ENCODE peak calls at places on chromosome 4, in six cellular contexts. Z, V, S, A, R and X are unnamed samples.
A peak's percentile ranks its signal among the peaks of the same experiment; 100 is the strongest.

GRCh38 chr4:1061372-1061700 is 49.9 kb downstream of the FGFRL1 start:
- DNase-seq in R (no peak), V (peak; percentile 30), Z (no peak), S (no peak), A (no peak), X (no peak)

GRCh38 chr4:120694973-120695372 is 227.6 kb downstream of the PRDM5 start:
- DNase-seq in V (no peak), S (no peak), Z (peak; percentile 89), R (peak; percentile 33), A (no peak), X (no peak)

GRCh38 chr4:89753601-89754066 is 83.3 kb downstream of the SNCA start:
- DNase-seq in A (no peak), Z (peak; percentile 100), V (no peak), R (peak; percentile 90), S (no peak), X (no peak)

GRCh38 chr4:38455092-38455855 is 208.7 kb upstream of the KLF3 start:
- DNase-seq in V (no peak), S (no peak), A (no peak), Z (no peak), R (no peak), X (no peak)

GRCh38 chr4:119652978-119653377 is 24.4 kb upstream of the PDE5A start:
- DNase-seq in Z (peak; percentile 47), R (no peak), A (no peak), V (no peak), S (no peak), X (no peak)

GRCh38 chr4:22091906-22092305 is 143.3 kb upstream of the KCNIP4 start:
- DNase-seq in V (no peak), Z (no peak), A (no peak), S (no peak), R (no peak), X (no peak)

GRCh38 chr4:182222766-182223165 is 20.4 kb upstream of the TENM3 start:
- DNase-seq in S (no peak), R (no peak), V (no peak), A (no peak), Z (no peak), X (no peak)

GRCh38 chr4:95732061-95732460 is 107.8 kb upstream of the PDHA2 start:
- DNase-seq in V (no peak), S (no peak), R (no peak), Z (peak; percentile 11), A (no peak), X (no peak)

GRCh38 chr4:86493460-86493859 is 100.7 kb upstream of the PTPN13 start:
- DNase-seq in A (no peak), S (no peak), V (no peak), Z (peak; percentile 52), R (no peak), X (no peak)

GRCh38 chr4:78610546-78611214 is 59.1 kb downstream of the ANXA3 start:
- DNase-seq in V (no peak), A (no peak), Z (peak; percentile 54), S (no peak), R (no peak), X (no peak)

GRCh38 chr4:128606173-128606572 is 203.3 kb upstream of the JADE1 start:
- DNase-seq in Z (peak; percentile 89), R (peak; percentile 21), V (no peak), A (no peak), S (no peak), X (no peak)

GRCh38 chr4:129998436-129999150 is 902.6 kb downstream of the C4orf33 start:
- DNase-seq in R (no peak), Z (no peak), V (no peak), A (no peak), S (no peak), X (no peak)

GRCh38 chr4:119735136-119735770 is 106.6 kb upstream of the PDE5A start:
- DNase-seq in S (no peak), R (no peak), A (no peak), Z (peak; percentile 91), V (no peak), X (no peak)

GRCh38 chr4:15695240-15695699 is 7.6 kb upstream of the BST1 start:
- DNase-seq in R (peak; percentile 91), Z (peak; percentile 98), V (no peak), A (no peak), S (no peak), X (no peak)

GRCh38 chr4:10054571-10055041 is 33.3 kb upstream of the SLC2A9 start:
- DNase-seq in R (peak; percentile 59), Z (no peak), S (no peak), V (no peak), A (no peak), X (no peak)

GRCh38 chr4:82839624-82840023 is 41.0 kb upstream of the SCD5 start:
- DNase-seq in S (no peak), R (no peak), A (no peak), V (no peak), Z (no peak), X (no peak)

GRCh38 chr4:16896871-16897270 is 1.6 kb downstream of the LDB2 start:
- DNase-seq in Z (peak; percentile 84), R (no peak), S (no peak), A (no peak), V (no peak), X (no peak)

GRCh38 chr4:36081185-36081584 is 163.1 kb downstream of the ARAP2 start:
- DNase-seq in S (no peak), V (no peak), Z (no peak), R (no peak), A (no peak), X (no peak)

GRCh38 chr4:6625256-6625655 is 15.2 kb upstream of the MRFAP1 start:
- DNase-seq in S (no peak), V (peak; percentile 9), Z (no peak), R (no peak), A (no peak), X (no peak)

GRCh38 chr4:47374477-47374876 is 89.0 kb downstream of the COMMD8 start:
- DNase-seq in R (no peak), Z (peak; percentile 15), S (no peak), V (no peak), A (no peak), X (no peak)

GRCh38 chr4:126470862-126471261 is 1156.1 kb downstream of the FAT4 start:
- DNase-seq in R (no peak), A (no peak), S (no peak), Z (peak; percentile 3), V (no peak), X (no peak)

GRCh38 chr4:155220025-155220424 is 11.6 kb downstream of the NPY2R start:
- DNase-seq in S (no peak), Z (no peak), V (no peak), A (no peak), R (no peak), X (no peak)

GRCh38 chr4:138938371-138938699 is 77.2 kb upstream of the NOCT start:
- DNase-seq in V (no peak), S (no peak), A (no peak), R (no peak), Z (peak; percentile 63), X (no peak)

GRCh38 chr4:27807207-27807606 is 946.6 kb downstream of the STIM2 start:
- DNase-seq in R (no peak), A (no peak), S (no peak), Z (peak; percentile 19), V (no peak), X (no peak)

GRCh38 chr4:158496030-158496741 is 25.5 kb upstream of the RXFP1 start:
- DNase-seq in Z (no peak), R (no peak), S (no peak), A (no peak), V (no peak), X (no peak)

GRCh38 chr4:16685536-16685935 is 212.9 kb downstream of the LDB2 start:
- DNase-seq in A (no peak), R (no peak), Z (peak; percentile 43), V (no peak), S (no peak), X (no peak)

GRCh38 chr4:10582059-10582686 is 102.4 kb downstream of the CLNK start:
- DNase-seq in Z (peak; percentile 67), S (peak; percentile 66), V (no peak), A (no peak), R (no peak), X (no peak)

GRCh38 chr4:52982246-52982950 is 120.3 kb downstream of the RASL11B start:
- DNase-seq in A (no peak), R (no peak), S (no peak), Z (peak; percentile 76), V (no peak), X (no peak)

GRCh38 chr4:112908511-112908910 is 140.9 kb upstream of the ANK2 start:
- DNase-seq in S (no peak), V (no peak), R (no peak), A (no peak), Z (peak; percentile 28), X (no peak)

GRCh38 chr4:112905728-112906127 is 143.7 kb upstream of the ANK2 start:
- DNase-seq in S (no peak), V (no peak), Z (no peak), A (no peak), R (no peak), X (no peak)

GRCh38 chr4:112910109-112910736 is 139.2 kb upstream of the ANK2 start:
- DNase-seq in Z (peak; percentile 73), V (no peak), R (no peak), A (no peak), S (peak; percentile 38), X (no peak)
- TF ChIP-seq CTCF in Z (peak; percentile 28), V (peak; percentile 42), R (no peak), A (no peak), S (no peak), X (no peak)

GRCh38 chr4:109298279-109299010 is 4.0 kb downstream of the COL25A1 start:
- DNase-seq in R (no peak), A (no peak), V (no peak), Z (no peak), S (no peak), X (no peak)
- TF ChIP-seq CTCF in R (peak; percentile 68), A (peak; percentile 32), V (no peak), Z (peak; percentile 52), S (no peak), X (no peak)

DNA sequence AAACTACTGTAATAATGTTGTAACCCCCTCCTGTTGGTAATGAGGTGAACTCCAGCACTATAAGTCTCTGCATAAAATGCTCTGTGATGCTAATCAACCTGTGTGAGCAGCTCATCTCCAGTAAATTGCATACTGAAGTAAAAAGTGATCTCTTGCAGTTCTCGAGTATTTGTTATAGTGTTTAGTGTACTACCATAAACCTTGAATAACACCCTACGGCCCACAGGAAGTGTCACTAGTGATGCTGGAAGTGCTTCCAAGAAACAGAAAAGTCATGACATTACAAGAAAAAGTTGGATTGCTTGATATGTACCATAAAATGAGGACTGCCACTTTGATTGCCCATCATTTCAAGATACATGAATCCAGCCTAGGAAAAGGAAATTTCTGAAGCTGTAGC is 39.0 kb downstream of the IL15 start:
- DNase-seq in R (no peak), Z (no peak), A (no peak), V (no peak), S (no peak), X (no peak)
- TF ChIP-seq CTCF in R (no peak), Z (no peak), A (no peak), V (no peak), S (no peak), X (no peak)

DNA sequence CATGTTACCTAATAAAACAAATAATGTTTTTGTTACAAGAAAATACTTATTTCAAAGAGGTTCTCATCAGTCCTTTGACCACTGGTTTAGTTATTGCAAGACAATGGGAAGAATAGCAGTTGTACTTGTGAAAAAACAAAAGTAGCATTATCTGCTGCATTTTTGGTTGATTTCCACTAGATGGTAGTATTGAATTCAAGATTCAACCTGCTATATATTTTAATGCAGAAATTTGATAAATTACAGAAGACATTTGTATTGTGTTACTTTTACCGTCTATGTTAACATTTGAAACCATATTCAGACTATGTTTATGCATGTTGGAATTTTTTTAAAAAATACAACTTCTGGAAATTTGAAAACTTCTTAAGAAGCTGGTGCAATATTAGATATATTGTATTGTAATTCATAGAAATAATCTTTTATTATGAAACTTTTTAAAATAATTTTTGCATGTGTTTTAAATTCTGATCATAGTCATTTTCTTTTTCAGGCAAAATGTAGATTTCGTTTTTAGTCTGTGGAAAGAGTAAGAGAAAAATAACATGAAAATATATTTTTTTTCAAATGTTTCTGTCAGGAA is 56.4 kb downstream of the SPCS3 start:
- DNase-seq in S (no peak), A (no peak), V (no peak), R (peak; percentile 1), Z (peak; percentile 43), X (no peak)
- TF ChIP-seq CTCF in S (no peak), A (no peak), V (peak; percentile 63), R (peak; percentile 48), Z (peak; percentile 51), X (no peak)